ENCODE peak calls at places on chromosomes 12 and 14, in eight cellular contexts. One of them, this sample, is unnamed.

GRCh38 chr12:103279444-103279843 is 216.3 kb downstream of the C12orf42 start:
- DNase-seq in heart left ventricle: no peak
- DNase-seq in body of pancreas: no peak
- DNase-seq in A549: no peak
- DNase-seq in uterus: no peak
- DNase-seq in cardiac muscle cell: no peak
- DNase-seq in mesendoderm: no peak
- DNase-seq in CD4-positive, CD25-positive, alpha-beta regulatory T cell: peak; percentile 55
- DNase-seq in this sample: no peak

GRCh38 chr12:132471011-132471857 is 18.7 kb upstream of the FBRSL1 start:
- DNase-seq in uterus: no peak
- DNase-seq in CD4-positive, CD25-positive, alpha-beta regulatory T cell: peak; percentile 34
- DNase-seq in cardiac muscle cell: no peak
- DNase-seq in body of pancreas: peak; percentile 62
- DNase-seq in heart left ventricle: peak; percentile 55
- DNase-seq in mesendoderm: no peak
- DNase-seq in A549: no peak
- DNase-seq in this sample: peak; percentile 23

GRCh38 chr12:52528641-52529143 is 8.5 kb upstream of the KRT5 start:
- DNase-seq in A549: no peak
- DNase-seq in CD4-positive, CD25-positive, alpha-beta regulatory T cell: no peak
- DNase-seq in mesendoderm: no peak
- DNase-seq in body of pancreas: peak; percentile 54
- DNase-seq in heart left ventricle: no peak
- DNase-seq in uterus: no peak
- DNase-seq in cardiac muscle cell: no peak
- DNase-seq in this sample: no peak

GRCh38 chr12:53289891-53290290 is 5.5 kb upstream of the PFDN5 start:
- DNase-seq in CD4-positive, CD25-positive, alpha-beta regulatory T cell: no peak
- DNase-seq in uterus: no peak
- DNase-seq in A549: no peak
- DNase-seq in heart left ventricle: no peak
- DNase-seq in body of pancreas: no peak
- DNase-seq in cardiac muscle cell: no peak
- DNase-seq in mesendoderm: no peak
- DNase-seq in this sample: no peak

GRCh38 chr14:55448146-55448614 is 7.8 kb upstream of the TBPL2 start:
- DNase-seq in A549: peak; percentile 79
- DNase-seq in heart left ventricle: peak; percentile 63
- DNase-seq in cardiac muscle cell: peak; percentile 85
- DNase-seq in mesendoderm: peak; percentile 39
- DNase-seq in CD4-positive, CD25-positive, alpha-beta regulatory T cell: no peak
- DNase-seq in body of pancreas: no peak
- DNase-seq in uterus: no peak
- DNase-seq in this sample: peak; percentile 29

GRCh38 chr12:85843606-85844325 is 7.6 kb upstream of the RASSF9 start:
- DNase-seq in cardiac muscle cell: no peak
- DNase-seq in uterus: no peak
- DNase-seq in CD4-positive, CD25-positive, alpha-beta regulatory T cell: no peak
- DNase-seq in heart left ventricle: no peak
- DNase-seq in mesendoderm: no peak
- DNase-seq in body of pancreas: no peak
- DNase-seq in A549: no peak
- DNase-seq in this sample: no peak

GRCh38 chr12:123075591-123076171 is 75.2 kb downstream of the PITPNM2 start:
- DNase-seq in body of pancreas: no peak
- DNase-seq in uterus: peak; percentile 56
- DNase-seq in heart left ventricle: no peak
- DNase-seq in CD4-positive, CD25-positive, alpha-beta regulatory T cell: peak; percentile 92
- DNase-seq in cardiac muscle cell: no peak
- DNase-seq in mesendoderm: peak; percentile 83
- DNase-seq in A549: no peak
- DNase-seq in this sample: no peak

GRCh38 chr12:111635524-111635923 is 36.4 kb upstream of the ATXN2 start:
- DNase-seq in mesendoderm: peak; percentile 16
- DNase-seq in A549: no peak
- DNase-seq in cardiac muscle cell: peak; percentile 48
- DNase-seq in uterus: no peak
- DNase-seq in CD4-positive, CD25-positive, alpha-beta regulatory T cell: peak; percentile 11
- DNase-seq in heart left ventricle: no peak
- DNase-seq in body of pancreas: no peak
- DNase-seq in this sample: no peak

GRCh38 chr12:56517854-56518253 is 3.8 kb upstream of the RBMS2 start:
- DNase-seq in uterus: no peak
- DNase-seq in CD4-positive, CD25-positive, alpha-beta regulatory T cell: no peak
- DNase-seq in body of pancreas: no peak
- DNase-seq in A549: no peak
- DNase-seq in heart left ventricle: no peak
- DNase-seq in mesendoderm: no peak
- DNase-seq in cardiac muscle cell: no peak
- DNase-seq in this sample: no peak

GRCh38 chr14:33794791-33795300 is 156.0 kb downstream of the EGLN3 start:
- DNase-seq in mesendoderm: no peak
- DNase-seq in body of pancreas: no peak
- DNase-seq in heart left ventricle: no peak
- DNase-seq in CD4-positive, CD25-positive, alpha-beta regulatory T cell: no peak
- DNase-seq in cardiac muscle cell: no peak
- DNase-seq in uterus: no peak
- DNase-seq in A549: no peak
- DNase-seq in this sample: no peak

GRCh38 chr12:122111070-122111750 is 32.7 kb downstream of the MLXIP start:
- DNase-seq in CD4-positive, CD25-positive, alpha-beta regulatory T cell: peak; percentile 27
- DNase-seq in mesendoderm: no peak
- DNase-seq in cardiac muscle cell: no peak
- DNase-seq in A549: no peak
- DNase-seq in uterus: no peak
- DNase-seq in body of pancreas: peak; percentile 36
- DNase-seq in heart left ventricle: no peak
- DNase-seq in this sample: no peak

GRCh38 chr14:50812856-50813543 is 18.0 kb downstream of the NIN start:
- DNase-seq in body of pancreas: no peak
- DNase-seq in CD4-positive, CD25-positive, alpha-beta regulatory T cell: no peak
- DNase-seq in mesendoderm: no peak
- DNase-seq in A549: no peak
- DNase-seq in cardiac muscle cell: no peak
- DNase-seq in heart left ventricle: no peak
- DNase-seq in uterus: no peak
- DNase-seq in this sample: no peak

GRCh38 chr14:50045039-50045711 is 71.2 kb downstream of the VCPKMT start:
- DNase-seq in mesendoderm: no peak
- DNase-seq in CD4-positive, CD25-positive, alpha-beta regulatory T cell: peak; percentile 96
- DNase-seq in heart left ventricle: peak; percentile 88
- DNase-seq in uterus: peak; percentile 72
- DNase-seq in body of pancreas: peak; percentile 72
- DNase-seq in cardiac muscle cell: peak; percentile 80
- DNase-seq in A549: no peak
- DNase-seq in this sample: peak; percentile 78

GRCh38 chr12:78864483-78865296 is at the start of gene SYT1:
- DNase-seq in heart left ventricle: peak; percentile 30
- DNase-seq in mesendoderm: peak; percentile 95
- DNase-seq in cardiac muscle cell: peak; percentile 63
- DNase-seq in uterus: peak; percentile 76
- DNase-seq in A549: peak; percentile 98
- DNase-seq in CD4-positive, CD25-positive, alpha-beta regulatory T cell: no peak
- DNase-seq in body of pancreas: peak; percentile 7
- DNase-seq in this sample: peak; percentile 14

GRCh38 chr12:127245437-127245836 is 1021.5 kb upstream of the TMEM132C start:
- DNase-seq in cardiac muscle cell: peak; percentile 3
- DNase-seq in heart left ventricle: no peak
- DNase-seq in A549: no peak
- DNase-seq in uterus: no peak
- DNase-seq in CD4-positive, CD25-positive, alpha-beta regulatory T cell: no peak
- DNase-seq in mesendoderm: no peak
- DNase-seq in body of pancreas: no peak
- DNase-seq in this sample: no peak

DNA sequence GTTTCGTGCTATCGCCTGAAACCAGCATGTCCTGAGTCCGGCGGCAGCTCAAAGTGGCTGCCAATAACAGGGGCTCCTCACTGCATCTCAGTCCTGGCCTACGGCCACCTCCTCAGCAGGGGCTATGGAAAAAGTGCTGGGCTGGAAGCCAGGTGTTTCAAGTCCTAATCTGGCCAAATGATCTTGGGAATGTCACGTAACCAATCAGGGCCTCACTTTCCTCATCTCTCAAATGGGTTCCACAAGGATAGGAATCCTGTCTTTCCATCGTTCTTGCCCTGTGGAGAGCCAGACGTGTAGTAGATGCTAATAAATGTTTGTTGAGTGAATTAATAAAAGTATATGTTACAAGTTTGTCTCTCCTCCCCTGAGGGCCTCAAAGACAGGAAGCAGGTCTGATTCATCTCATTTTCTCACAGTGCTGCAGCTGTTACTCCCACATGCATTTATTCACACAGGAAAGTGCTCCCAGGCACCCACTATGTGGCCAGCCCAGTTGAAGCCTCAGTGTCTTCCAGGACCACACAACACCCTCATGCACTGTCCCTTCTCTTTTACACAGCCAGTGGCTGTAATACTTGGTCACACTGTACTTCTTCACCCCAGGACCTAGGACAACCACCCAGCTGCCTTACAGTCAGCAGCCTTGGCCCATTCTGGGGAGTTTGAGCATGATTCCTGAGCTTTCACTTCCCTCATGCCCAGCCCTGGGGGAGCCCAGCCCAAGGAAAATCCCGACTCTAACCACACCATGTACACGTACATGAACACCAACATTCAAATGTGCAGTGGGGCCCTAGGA is 5.0 kb downstream of the CMKLR1 start:
- DNase-seq in A549: no peak
- DNase-seq in heart left ventricle: peak; percentile 41
- DNase-seq in mesendoderm: peak; percentile 21
- DNase-seq in uterus: no peak
- DNase-seq in body of pancreas: no peak
- DNase-seq in CD4-positive, CD25-positive, alpha-beta regulatory T cell: peak; percentile 14
- DNase-seq in cardiac muscle cell: peak; percentile 54
- DNase-seq in this sample: no peak
- H3K4me1 ChIP-seq in A549: no peaks in the 10 kb centered on the region
- H3K4me1 ChIP-seq in heart left ventricle: peaks cover 24% of the 10 kb centered on the region
- H3K4me1 ChIP-seq in mesendoderm: peaks cover 3% of the 10 kb centered on the region
- H3K4me1 ChIP-seq in uterus: no peaks in the 10 kb centered on the region
- H3K4me1 ChIP-seq in body of pancreas: no peaks in the 10 kb centered on the region
- H3K4me1 ChIP-seq in CD4-positive, CD25-positive, alpha-beta regulatory T cell: peaks cover 20% of the 10 kb centered on the region
- H3K4me1 ChIP-seq in cardiac muscle cell: peaks cover 6% of the 10 kb centered on the region
- H3K4me1 ChIP-seq in this sample: no peaks in the 10 kb centered on the region

GRCh38 chr14:39376671-39377403 is 55.4 kb downstream of the FBXO33 start:
- DNase-seq in A549: no peak
- DNase-seq in uterus: no peak
- DNase-seq in CD4-positive, CD25-positive, alpha-beta regulatory T cell: no peak
- DNase-seq in cardiac muscle cell: peak; percentile 30
- DNase-seq in body of pancreas: no peak
- DNase-seq in mesendoderm: peak; percentile 62
- DNase-seq in heart left ventricle: no peak
- DNase-seq in this sample: no peak
- H3K4me1 ChIP-seq in A549: peaks cover 26% of the 10 kb centered on the region
- H3K4me1 ChIP-seq in uterus: no peaks in the 10 kb centered on the region
- H3K4me1 ChIP-seq in CD4-positive, CD25-positive, alpha-beta regulatory T cell: no peaks in the 10 kb centered on the region
- H3K4me1 ChIP-seq in cardiac muscle cell: peaks cover 7% of the 10 kb centered on the region
- H3K4me1 ChIP-seq in body of pancreas: peaks cover 4% of the 10 kb centered on the region
- H3K4me1 ChIP-seq in mesendoderm: no peaks in the 10 kb centered on the region
- H3K4me1 ChIP-seq in heart left ventricle: peaks cover 10% of the 10 kb centered on the region
- H3K4me1 ChIP-seq in this sample: peaks cover 20% of the 10 kb centered on the region

GRCh38 chr12:92044435-92044834 is 101.2 kb downstream of the BTG1 start:
- DNase-seq in A549: no peak
- DNase-seq in cardiac muscle cell: no peak
- DNase-seq in mesendoderm: no peak
- DNase-seq in CD4-positive, CD25-positive, alpha-beta regulatory T cell: no peak
- DNase-seq in body of pancreas: no peak
- DNase-seq in uterus: no peak
- DNase-seq in heart left ventricle: no peak
- DNase-seq in this sample: no peak

GRCh38 chr12:92047058-92047826 is 98.4 kb downstream of the BTG1 start:
- DNase-seq in uterus: no peak
- DNase-seq in body of pancreas: no peak
- DNase-seq in A549: no peak
- DNase-seq in CD4-positive, CD25-positive, alpha-beta regulatory T cell: no peak
- DNase-seq in heart left ventricle: no peak
- DNase-seq in cardiac muscle cell: peak; percentile 39
- DNase-seq in mesendoderm: no peak
- DNase-seq in this sample: no peak

GRCh38 chr12:92042791-92043531 is 102.7 kb downstream of the BTG1 start:
- DNase-seq in body of pancreas: no peak
- DNase-seq in heart left ventricle: no peak
- DNase-seq in A549: no peak
- DNase-seq in CD4-positive, CD25-positive, alpha-beta regulatory T cell: no peak
- DNase-seq in uterus: no peak
- DNase-seq in mesendoderm: no peak
- DNase-seq in cardiac muscle cell: no peak
- DNase-seq in this sample: no peak

GRCh38 chr12:92046557-92046956 is 99.1 kb downstream of the BTG1 start:
- DNase-seq in mesendoderm: no peak
- DNase-seq in cardiac muscle cell: no peak
- DNase-seq in heart left ventricle: no peak
- DNase-seq in CD4-positive, CD25-positive, alpha-beta regulatory T cell: no peak
- DNase-seq in A549: no peak
- DNase-seq in body of pancreas: no peak
- DNase-seq in uterus: no peak
- DNase-seq in this sample: no peak

GRCh38 chr12:92045852-92046251 is 99.8 kb downstream of the BTG1 start:
- DNase-seq in A549: no peak
- DNase-seq in CD4-positive, CD25-positive, alpha-beta regulatory T cell: no peak
- DNase-seq in mesendoderm: no peak
- DNase-seq in uterus: no peak
- DNase-seq in cardiac muscle cell: no peak
- DNase-seq in heart left ventricle: no peak
- DNase-seq in body of pancreas: no peak
- DNase-seq in this sample: no peak
- H3K4me1 ChIP-seq in A549: no peaks in the 10 kb centered on the region
- H3K4me1 ChIP-seq in CD4-positive, CD25-positive, alpha-beta regulatory T cell: peaks cover 45% of the 10 kb centered on the region
- H3K4me1 ChIP-seq in mesendoderm: no peaks in the 10 kb centered on the region
- H3K4me1 ChIP-seq in uterus: no peaks in the 10 kb centered on the region
- H3K4me1 ChIP-seq in cardiac muscle cell: peaks cover 13% of the 10 kb centered on the region
- H3K4me1 ChIP-seq in heart left ventricle: peaks cover 16% of the 10 kb centered on the region
- H3K4me1 ChIP-seq in body of pancreas: no peaks in the 10 kb centered on the region
- H3K4me1 ChIP-seq in this sample: no peaks in the 10 kb centered on the region

GRCh38 chr14:68783408-68784297 is 9.2 kb downstream of the ZFP36L1 start:
- DNase-seq in uterus: peak; percentile 18
- DNase-seq in mesendoderm: no peak
- DNase-seq in CD4-positive, CD25-positive, alpha-beta regulatory T cell: no peak
- DNase-seq in body of pancreas: peak; percentile 84
- DNase-seq in A549: no peak
- DNase-seq in cardiac muscle cell: no peak
- DNase-seq in heart left ventricle: peak; percentile 8
- DNase-seq in this sample: no peak

GRCh38 chr14:68782091-68782981 is 10.5 kb downstream of the ZFP36L1 start:
- DNase-seq in A549: no peak
- DNase-seq in uterus: peak; percentile 44
- DNase-seq in CD4-positive, CD25-positive, alpha-beta regulatory T cell: peak; percentile 89
- DNase-seq in cardiac muscle cell: no peak
- DNase-seq in heart left ventricle: peak; percentile 14
- DNase-seq in body of pancreas: no peak
- DNase-seq in mesendoderm: no peak
- DNase-seq in this sample: peak; percentile 37

GRCh38 chr14:68780358-68781160 is 12.3 kb downstream of the ZFP36L1 start:
- DNase-seq in mesendoderm: peak; percentile 63
- DNase-seq in body of pancreas: peak; percentile 71
- DNase-seq in cardiac muscle cell: peak; percentile 89
- DNase-seq in heart left ventricle: peak; percentile 77
- DNase-seq in A549: no peak
- DNase-seq in uterus: peak; percentile 84
- DNase-seq in CD4-positive, CD25-positive, alpha-beta regulatory T cell: peak; percentile 88
- DNase-seq in this sample: peak; percentile 73

GRCh38 chr14:68779761-68780323 is 13.0 kb downstream of the ZFP36L1 start:
- DNase-seq in CD4-positive, CD25-positive, alpha-beta regulatory T cell: peak; percentile 95
- DNase-seq in mesendoderm: no peak
- DNase-seq in cardiac muscle cell: peak; percentile 57
- DNase-seq in A549: no peak
- DNase-seq in uterus: peak; percentile 49
- DNase-seq in body of pancreas: peak; percentile 9
- DNase-seq in heart left ventricle: peak; percentile 15
- DNase-seq in this sample: no peak

GRCh38 chr14:68781161-68782021 is 11.5 kb downstream of the ZFP36L1 start:
- DNase-seq in mesendoderm: peak; percentile 60
- DNase-seq in cardiac muscle cell: no peak
- DNase-seq in A549: no peak
- DNase-seq in body of pancreas: peak; percentile 60
- DNase-seq in heart left ventricle: peak; percentile 26
- DNase-seq in CD4-positive, CD25-positive, alpha-beta regulatory T cell: peak; percentile 95
- DNase-seq in uterus: peak; percentile 44
- DNase-seq in this sample: peak; percentile 54
- H3K4me1 ChIP-seq in mesendoderm: peaks cover 7% of the 10 kb centered on the region
- H3K4me1 ChIP-seq in cardiac muscle cell: peaks cover 29% of the 10 kb centered on the region
- H3K4me1 ChIP-seq in A549: peaks cover 80% of the 10 kb centered on the region
- H3K4me1 ChIP-seq in body of pancreas: peaks cover 80% of the 10 kb centered on the region
- H3K4me1 ChIP-seq in heart left ventricle: peaks cover 39% of the 10 kb centered on the region
- H3K4me1 ChIP-seq in CD4-positive, CD25-positive, alpha-beta regulatory T cell: peaks cover 91% of the 10 kb centered on the region
- H3K4me1 ChIP-seq in uterus: peaks cover 28% of the 10 kb centered on the region
- H3K4me1 ChIP-seq in this sample: peaks cover 34% of the 10 kb centered on the region

This sample was measured in psoas muscle.